ENCODE peak calls at places on chromosome 1, in ten cellular contexts. W, M, C, L, F, Y, G, T, R and N are unnamed samples.

GRCh38 chr1:192010406-192010805 is 147.9 kb upstream of the RGS18 start:
- DNase-seq in W (no peak), M (no peak), C (no peak), L (peak), F (no peak), Y (no peak), G (no peak), T (no peak), R (no peak), N (no peak)

GRCh38 chr1:228148196-228148861 is 1.4 kb upstream of the GJC2 start:
- DNase-seq in W (no peak), M (no peak), C (no peak), L (no peak), F (no peak), Y (no peak), G (peak), T (peak), R (no peak), N (no peak)

GRCh38 chr1:162670928-162671663 is 38.8 kb downstream of the DDR2 start:
- DNase-seq in W (peak), M (no peak), C (no peak), L (no peak), F (no peak), Y (no peak), G (no peak), T (no peak), R (no peak), N (no peak)

GRCh38 chr1:92623187-92623778 is 136.6 kb upstream of the GFI1 start:
- DNase-seq in W (no peak), M (peak), C (no peak), L (no peak), F (no peak), Y (no peak), G (no peak), T (no peak), R (no peak), N (no peak)

GRCh38 chr1:87318806-87319205 is 9.9 kb upstream of the LMO4 start:
- DNase-seq in W (no peak), M (no peak), C (no peak), L (no peak), F (no peak), Y (no peak), G (no peak), T (no peak), R (no peak), N (no peak)

GRCh38 chr1:215502081-215502480 is 65.0 kb upstream of the KCTD3 start:
- DNase-seq in W (no peak), M (no peak), C (no peak), L (no peak), F (no peak), Y (no peak), G (no peak), T (no peak), R (no peak), N (no peak)

GRCh38 chr1:226110249-226111108 is 48.0 kb downstream of the H3-3A start:
- DNase-seq in W (peak), M (peak), C (peak), L (peak), F (peak), Y (peak), G (peak), T (peak), R (peak), N (no peak)

GRCh38 chr1:54160351-54160750 is 7.6 kb upstream of the CDCP2 start:
- DNase-seq in W (no peak), M (no peak), C (no peak), L (no peak), F (no peak), Y (no peak), G (no peak), T (no peak), R (no peak), N (no peak)

GRCh38 chr1:165824269-165824643 is 3.2 kb upstream of the UCK2 start:
- DNase-seq in W (no peak), M (no peak), C (peak), L (no peak), F (no peak), Y (no peak), G (no peak), T (no peak), R (no peak), N (no peak)

GRCh38 chr1:36787312-36787711 is 247.0 kb downstream of the GRIK3 start:
- DNase-seq in W (no peak), M (no peak), C (no peak), L (no peak), F (no peak), Y (no peak), G (no peak), T (no peak), R (no peak), N (no peak)

GRCh38 chr1:12075195-12076114 is 12.4 kb downstream of the TNFRSF8 start:
- DNase-seq in W (no peak), M (no peak), C (no peak), L (peak), F (peak), Y (no peak), G (no peak), T (no peak), R (no peak), N (no peak)

GRCh38 chr1:23111600-23112535 is 56.8 kb downstream of the LUZP1 start:
- DNase-seq in W (no peak), M (no peak), C (no peak), L (no peak), F (no peak), Y (no peak), G (no peak), T (no peak), R (no peak), N (no peak)

GRCh38 chr1:229130028-229130668 is 140.8 kb upstream of the RAB4A start:
- DNase-seq in W (no peak), M (no peak), C (no peak), L (no peak), F (no peak), Y (no peak), G (no peak), T (no peak), R (peak), N (no peak)

GRCh38 chr1:84936116-84936810 is 43.3 kb upstream of the LPAR3 start:
- DNase-seq in W (no peak), M (peak), C (peak), L (peak), F (peak), Y (peak), G (peak), T (peak), R (peak), N (no peak)

GRCh38 chr1:35505911-35506798 is 51.0 kb downstream of the KIAA0319L start:
- DNase-seq in W (no peak), M (peak), C (peak), L (peak), F (peak), Y (no peak), G (no peak), T (no peak), R (peak), N (peak)

GRCh38 chr1:192709544-192709943 is 73.6 kb downstream of the RGS13 start:
- DNase-seq in W (no peak), M (no peak), C (no peak), L (no peak), F (no peak), Y (peak), G (no peak), T (peak), R (no peak), N (no peak)

GRCh38 chr1:46171872-46172271 is 3.0 kb upstream of the TSPAN1 start:
- DNase-seq in W (no peak), M (no peak), C (no peak), L (no peak), F (no peak), Y (no peak), G (no peak), T (peak), R (no peak), N (no peak)

GRCh38 chr1:30598571-30599114 is 124.7 kb downstream of the MATN1 start:
- DNase-seq in W (no peak), M (no peak), C (no peak), L (no peak), F (no peak), Y (no peak), G (no peak), T (no peak), R (no peak), N (no peak)

GRCh38 chr1:116763787-116764465 is 9.7 kb downstream of the CD2 start:
- DNase-seq in W (no peak), M (peak), C (no peak), L (no peak), F (no peak), Y (peak), G (no peak), T (peak), R (peak), N (no peak)

GRCh38 chr1:151455966-151456365 is 3.3 kb downstream of the POGZ start:
- DNase-seq in W (no peak), M (no peak), C (no peak), L (no peak), F (no peak), Y (no peak), G (no peak), T (no peak), R (no peak), N (no peak)